ENCODE peak calls at places on chromosomes 5 and 9, in seven cellular contexts. U is foreskin keratinocyte; X is CD8-positive, alpha-beta T cell; N is MM.1S; R is stomach; T is tibial nerve; E is heart right ventricle. H is an unnamed sample.

GRCh38 chr9:98861881-98862501 is 54.5 kb downstream of the GALNT12 start:
- DNase-seq in X (no peak), E (no peak), T (peak; percentile 64), U (no peak), N (no peak), R (no peak), H (no peak)

GRCh38 chr5:101278011-101278687 is 375.1 kb upstream of the ST8SIA4 start:
- DNase-seq in U (peak; percentile 63), T (no peak), N (no peak), X (no peak), R (no peak), E (no peak), H (no peak)

GRCh38 chr5:150001660-150002493 is 1.3 kb downstream of the HMGXB3 start:
- DNase-seq in X (peak; percentile 64), N (peak; percentile 85), R (peak; percentile 37), U (no peak), E (peak; percentile 39), T (peak; percentile 7), H (peak; percentile 66)

GRCh38 chr9:78261403-78262001 is 25.6 kb downstream of the CEP78 start:
- DNase-seq in U (no peak), N (peak; percentile 30), E (no peak), T (no peak), R (no peak), X (no peak), H (no peak)

GRCh38 chr5:123813937-123814624 is 302.1 kb downstream of the CSNK1G3 start:
- DNase-seq in N (no peak), T (no peak), U (no peak), R (no peak), X (no peak), E (no peak), H (peak; percentile 23)

GRCh38 chr5:27266184-27266583 is 227.8 kb upstream of the CDH9 start:
- DNase-seq in N (no peak), R (no peak), X (no peak), T (no peak), U (no peak), E (no peak), H (no peak)

GRCh38 chr5:160906077-160906476 is 54.1 kb upstream of the ATP10B start:
- DNase-seq in T (no peak), R (no peak), X (no peak), E (no peak), U (no peak), N (no peak), H (no peak)

GRCh38 chr9:6584881-6585597 is 60.5 kb downstream of the GLDC start:
- DNase-seq in U (no peak), R (no peak), E (no peak), T (no peak), N (peak; percentile 71), X (no peak), H (no peak)

GRCh38 chr5:53069626-53070025 is 39.9 kb downstream of the MOCS2 start:
- DNase-seq in R (no peak), E (no peak), U (no peak), N (no peak), T (no peak), X (no peak), H (no peak)

GRCh38 chr5:105032917-105033316 is 1470.3 kb upstream of the NUDT12 start:
- DNase-seq in R (no peak), E (no peak), T (no peak), U (no peak), N (no peak), X (no peak), H (no peak)

GRCh38 chr5:10524376-10525123 is 39.3 kb upstream of the ANKRD33B start:
- DNase-seq in E (no peak), T (peak; percentile 63), R (no peak), N (no peak), X (no peak), U (no peak), H (peak; percentile 41)

GRCh38 chr5:5271606-5272321 is 131.6 kb downstream of the ADAMTS16 start:
- DNase-seq in U (peak; percentile 44), T (no peak), R (no peak), X (no peak), E (no peak), N (no peak), H (peak; percentile 45)

GRCh38 chr5:171606414-171607024 is 179.1 kb upstream of the SMIM23 start:
- DNase-seq in T (no peak), N (peak; percentile 34), U (no peak), E (no peak), X (no peak), R (no peak), H (no peak)

GRCh38 chr5:40141418-40141817 is 538.3 kb upstream of the PTGER4 start:
- DNase-seq in T (no peak), E (no peak), N (no peak), U (no peak), R (no peak), X (no peak), H (no peak)

GRCh38 chr9:70589571-70590263 is 175.3 kb upstream of the KLF9 start:
- DNase-seq in R (no peak), U (peak; percentile 30), T (peak; percentile 68), N (no peak), E (peak; percentile 61), X (no peak), H (no peak)

GRCh38 chr9:71121275-71122168 is at the start of gene TRPM3:
- DNase-seq in E (no peak), R (no peak), U (no peak), X (no peak), T (no peak), N (no peak), H (no peak)

DNA sequence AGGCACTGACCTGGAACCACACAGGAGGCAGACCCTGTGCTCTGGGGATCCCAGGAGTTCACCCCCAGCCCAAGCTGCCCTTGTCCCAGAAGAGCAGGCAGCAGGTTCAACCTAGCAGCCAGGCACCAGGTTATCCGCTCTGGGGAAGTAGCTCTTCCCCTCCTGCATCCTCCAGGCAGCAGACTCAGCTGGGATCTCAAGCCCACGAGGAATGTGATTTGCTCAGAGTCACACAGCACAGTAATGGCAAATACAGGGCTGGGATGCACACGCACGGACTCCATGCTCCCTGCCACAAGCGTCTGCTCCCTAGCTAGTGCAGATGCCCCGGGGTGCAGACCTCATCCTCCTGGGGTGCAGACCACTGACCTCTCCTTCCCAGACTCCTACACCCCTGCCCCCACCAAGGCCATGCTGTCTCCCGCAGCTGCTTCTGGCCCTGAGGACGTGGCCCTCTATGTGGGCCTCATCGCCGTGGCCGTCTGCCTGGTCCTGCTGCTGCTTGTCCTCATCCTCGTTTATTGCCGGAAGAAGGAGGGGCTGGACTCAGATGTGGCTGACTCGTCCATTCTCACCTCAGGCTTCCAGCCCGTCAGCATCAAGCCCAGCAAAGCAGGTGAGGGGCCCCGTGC is 25.5 kb downstream of the HK3 start:
- DNase-seq in X (no peak), N (no peak), E (no peak), T (no peak), R (no peak), U (peak; percentile 12), H (no peak)
- H3K27me3 ChIP-seq in X (no peaks in the 10 kb centered on the region), N (peaks cover 71% of the 10 kb centered on the region), E (peaks cover 36% of the 10 kb centered on the region), T (peaks cover 37% of the 10 kb centered on the region), R (peaks cover 37% of the 10 kb centered on the region), U (peaks cover 42% of the 10 kb centered on the region), H (no peaks in the 10 kb centered on the region)

GRCh38 chr5:148855249-148856008 is 29.0 kb downstream of the ADRB2 start:
- DNase-seq in N (no peak), U (no peak), T (no peak), X (no peak), E (no peak), R (no peak), H (no peak)

GRCh38 chr5:148850836-148851235 is 24.4 kb downstream of the ADRB2 start:
- DNase-seq in N (no peak), R (no peak), T (no peak), E (no peak), X (no peak), U (no peak), H (no peak)

GRCh38 chr5:148856009-148856367 is 29.6 kb downstream of the ADRB2 start:
- DNase-seq in X (no peak), E (no peak), U (no peak), N (no peak), T (no peak), R (no peak), H (no peak)

GRCh38 chr5:148856424-148856823 is 30.0 kb downstream of the ADRB2 start:
- DNase-seq in X (no peak), T (no peak), E (no peak), N (no peak), U (no peak), R (no peak), H (no peak)

DNA sequence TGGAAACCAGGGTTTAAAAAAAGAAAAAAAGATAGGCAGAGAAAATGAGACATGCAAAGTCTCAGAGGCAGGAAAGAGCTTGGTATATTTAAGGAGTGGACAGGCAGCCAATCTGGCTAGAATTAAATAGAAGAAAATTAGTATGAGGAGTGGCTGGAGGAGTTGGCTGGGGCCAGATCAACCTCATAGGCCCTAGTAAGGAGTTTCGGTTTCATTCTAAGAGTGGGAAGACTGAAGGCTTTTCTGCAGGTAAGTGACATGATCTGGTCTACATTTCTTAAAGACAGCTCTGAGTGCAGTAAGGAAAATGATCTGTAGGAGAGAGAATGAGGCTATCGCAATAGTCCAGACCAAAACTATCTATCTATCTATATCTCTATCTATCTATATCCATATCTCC is 27.5 kb downstream of the ADRB2 start:
- DNase-seq in T (no peak), U (no peak), N (peak; percentile 82), E (no peak), R (no peak), X (no peak), H (no peak)
- H3K4me1 ChIP-seq in T (peaks cover 21% of the 10 kb centered on the region), U (no peaks in the 10 kb centered on the region), N (peaks cover 49% of the 10 kb centered on the region), E (peaks cover 3% of the 10 kb centered on the region), R (peaks cover 7% of the 10 kb centered on the region), X (peaks cover 40% of the 10 kb centered on the region), H (no peaks in the 10 kb centered on the region)

DNA sequence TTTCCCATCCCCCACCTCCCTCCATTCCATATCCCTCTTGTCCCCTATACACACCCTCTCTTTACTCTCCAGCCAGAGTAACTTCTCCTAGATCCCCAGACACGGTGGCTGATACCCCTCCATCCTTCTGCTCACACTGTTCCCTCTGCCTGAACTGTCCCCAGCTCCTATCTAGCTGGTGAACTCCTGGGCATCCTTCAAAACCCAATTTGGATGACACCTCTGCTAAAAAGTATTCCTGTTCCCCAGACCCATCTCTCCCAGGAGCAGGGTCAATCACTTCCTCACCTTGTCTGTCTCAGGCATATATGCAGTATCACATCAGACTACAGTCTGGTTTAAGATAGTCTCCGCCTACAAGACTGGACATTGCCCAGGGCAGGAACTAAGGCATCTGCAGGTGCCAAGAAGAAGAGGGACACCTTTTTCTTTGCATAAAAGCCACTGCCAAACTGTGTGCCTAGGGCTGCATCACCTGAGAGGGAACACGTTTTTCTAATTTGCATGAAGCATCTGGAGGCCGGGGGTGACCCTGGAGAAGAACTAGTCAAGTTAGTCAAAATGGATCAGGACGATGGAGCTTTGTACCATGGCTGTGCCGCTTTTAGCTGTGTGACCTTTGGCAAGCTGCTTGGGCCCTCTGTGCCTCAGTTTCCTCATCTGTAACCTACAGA is 27.1 kb downstream of the NR5A1 start:
- DNase-seq in N (no peak), T (no peak), E (no peak), R (no peak), X (no peak), U (no peak), H (no peak)
- H3K27me3 ChIP-seq in N (peaks cover 75% of the 10 kb centered on the region), T (peaks cover 82% of the 10 kb centered on the region), E (peaks cover 57% of the 10 kb centered on the region), R (peaks cover 64% of the 10 kb centered on the region), X (peaks cover 6% of the 10 kb centered on the region), U (peaks cover 68% of the 10 kb centered on the region), H (no peaks in the 10 kb centered on the region)

DNA sequence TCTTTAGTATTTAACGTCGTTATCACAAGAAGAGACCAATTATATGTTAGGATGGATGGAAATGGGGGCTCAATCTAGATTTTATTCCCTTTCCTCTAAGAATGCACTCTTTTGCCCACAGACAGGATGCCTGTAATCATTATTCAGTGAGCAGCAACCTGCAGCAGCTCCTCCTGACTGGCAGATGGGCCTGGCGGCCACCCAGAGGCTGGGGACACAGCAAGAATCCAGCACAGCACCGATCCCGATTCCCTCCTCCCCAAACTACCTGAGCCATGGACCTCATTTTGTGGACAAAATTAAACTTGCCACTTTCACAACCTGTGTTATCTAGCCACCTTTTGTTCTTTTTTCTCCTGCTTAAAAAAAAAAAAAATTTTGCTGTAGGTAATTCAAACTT is 101.0 kb downstream of the USP20 start:
- DNase-seq in U (no peak), T (no peak), N (no peak), X (no peak), R (no peak), E (no peak), H (peak; percentile 61)
- H3K4me1 ChIP-seq in U (no peaks in the 10 kb centered on the region), T (peaks cover 80% of the 10 kb centered on the region), N (no peaks in the 10 kb centered on the region), X (peaks cover 44% of the 10 kb centered on the region), R (peaks cover 33% of the 10 kb centered on the region), E (peaks cover 3% of the 10 kb centered on the region), H (peaks cover 36% of the 10 kb centered on the region)

H was measured in BE2C.